ENCODE peak calls at places on chromosome 1, in eight cellular contexts. One of them, this sample, is unnamed.

GRCh38 chr1:77682442-77683141 is at the start of gene ZZZ3:
- DNase-seq in iPS DF 6.9: peak; percentile 79
- DNase-seq in psoas muscle: peak; percentile 96
- DNase-seq in NCI-H1105: peak; percentile 90
- DNase-seq in Caco-2: peak; percentile 92
- DNase-seq in HEK293T: peak; percentile 93
- DNase-seq in omental fat pad: peak; percentile 97
- DNase-seq in HT-29: peak; percentile 95
- DNase-seq in this sample: peak; percentile 86

GRCh38 chr1:233381806-233382205 is 54.3 kb downstream of the MAP3K21 start:
- DNase-seq in iPS DF 6.9: no peak
- DNase-seq in psoas muscle: no peak
- DNase-seq in NCI-H1105: no peak
- DNase-seq in Caco-2: no peak
- DNase-seq in HEK293T: no peak
- DNase-seq in omental fat pad: no peak
- DNase-seq in HT-29: no peak
- DNase-seq in this sample: no peak

GRCh38 chr1:165395522-165396300 is 39.2 kb upstream of the LMX1A start:
- DNase-seq in iPS DF 6.9: no peak
- DNase-seq in psoas muscle: no peak
- DNase-seq in NCI-H1105: peak; percentile 8
- DNase-seq in Caco-2: no peak
- DNase-seq in HEK293T: no peak
- DNase-seq in omental fat pad: no peak
- DNase-seq in HT-29: no peak
- DNase-seq in this sample: no peak

GRCh38 chr1:60703155-60703554 is 379.2 kb upstream of the NFIA start:
- DNase-seq in iPS DF 6.9: no peak
- DNase-seq in psoas muscle: no peak
- DNase-seq in NCI-H1105: no peak
- DNase-seq in Caco-2: no peak
- DNase-seq in HEK293T: no peak
- DNase-seq in omental fat pad: no peak
- DNase-seq in HT-29: no peak
- DNase-seq in this sample: no peak

GRCh38 chr1:93607814-93608187 is 73.8 kb downstream of the BCAR3 start:
- DNase-seq in iPS DF 6.9: no peak
- DNase-seq in psoas muscle: no peak
- DNase-seq in NCI-H1105: no peak
- DNase-seq in Caco-2: no peak
- DNase-seq in HEK293T: no peak
- DNase-seq in omental fat pad: no peak
- DNase-seq in HT-29: no peak
- DNase-seq in this sample: no peak

GRCh38 chr1:103461171-103462105 is 64.1 kb upstream of the RNPC3 start:
- DNase-seq in iPS DF 6.9: no peak
- DNase-seq in psoas muscle: no peak
- DNase-seq in NCI-H1105: peak; percentile 22
- DNase-seq in Caco-2: no peak
- DNase-seq in HEK293T: peak; percentile 14
- DNase-seq in omental fat pad: no peak
- DNase-seq in HT-29: peak; percentile 17
- DNase-seq in this sample: no peak

GRCh38 chr1:48596036-48596435 is 124.0 kb upstream of the SPATA6 start:
- DNase-seq in iPS DF 6.9: no peak
- DNase-seq in psoas muscle: no peak
- DNase-seq in NCI-H1105: no peak
- DNase-seq in Caco-2: no peak
- DNase-seq in HEK293T: no peak
- DNase-seq in omental fat pad: no peak
- DNase-seq in HT-29: no peak
- DNase-seq in this sample: no peak

GRCh38 chr1:212486591-212486963 is 53.9 kb downstream of the NENF start:
- DNase-seq in iPS DF 6.9: no peak
- DNase-seq in psoas muscle: no peak
- DNase-seq in NCI-H1105: no peak
- DNase-seq in Caco-2: no peak
- DNase-seq in HEK293T: no peak
- DNase-seq in omental fat pad: no peak
- DNase-seq in HT-29: no peak
- DNase-seq in this sample: no peak

GRCh38 chr1:209783338-209783737 is 1.0 kb downstream of the C1orf74 start:
- DNase-seq in iPS DF 6.9: no peak
- DNase-seq in psoas muscle: no peak
- DNase-seq in NCI-H1105: no peak
- DNase-seq in Caco-2: no peak
- DNase-seq in HEK293T: no peak
- DNase-seq in omental fat pad: no peak
- DNase-seq in HT-29: no peak
- DNase-seq in this sample: no peak

GRCh38 chr1:30379684-30380624 is 343.4 kb downstream of the MATN1 start:
- DNase-seq in iPS DF 6.9: peak; percentile 39
- DNase-seq in psoas muscle: no peak
- DNase-seq in NCI-H1105: peak; percentile 69
- DNase-seq in Caco-2: peak; percentile 55
- DNase-seq in HEK293T: peak; percentile 92
- DNase-seq in omental fat pad: peak; percentile 29
- DNase-seq in HT-29: peak; percentile 72
- DNase-seq in this sample: peak; percentile 31

GRCh38 chr1:222106369-222106768 is 364.5 kb upstream of the DUSP10 start:
- DNase-seq in iPS DF 6.9: no peak
- DNase-seq in psoas muscle: no peak
- DNase-seq in NCI-H1105: no peak
- DNase-seq in Caco-2: no peak
- DNase-seq in HEK293T: no peak
- DNase-seq in omental fat pad: no peak
- DNase-seq in HT-29: no peak
- DNase-seq in this sample: no peak

GRCh38 chr1:30672661-30673060 is 50.7 kb downstream of the MATN1 start:
- DNase-seq in iPS DF 6.9: no peak
- DNase-seq in psoas muscle: no peak
- DNase-seq in NCI-H1105: no peak
- DNase-seq in Caco-2: no peak
- DNase-seq in HEK293T: no peak
- DNase-seq in omental fat pad: no peak
- DNase-seq in HT-29: no peak
- DNase-seq in this sample: no peak

GRCh38 chr1:173052681-173053196 is 2.0 kb upstream of the TNFSF18 start:
- DNase-seq in iPS DF 6.9: no peak
- DNase-seq in psoas muscle: no peak
- DNase-seq in NCI-H1105: no peak
- DNase-seq in Caco-2: no peak
- DNase-seq in HEK293T: no peak
- DNase-seq in omental fat pad: no peak
- DNase-seq in HT-29: peak; percentile 26
- DNase-seq in this sample: no peak

GRCh38 chr1:89065077-89065868 is at the start of gene GBP1:
- DNase-seq in iPS DF 6.9: no peak
- DNase-seq in psoas muscle: no peak
- DNase-seq in NCI-H1105: no peak
- DNase-seq in Caco-2: no peak
- DNase-seq in HEK293T: no peak
- DNase-seq in omental fat pad: no peak
- DNase-seq in HT-29: peak; percentile 24
- DNase-seq in this sample: no peak